ENCODE peak calls at places on chromosomes 11 and 22, in nine cellular contexts. A, R, Q, M, K, E, V, O and G are unnamed samples.

GRCh38 chr22:19822301-19823117 is 32.2 kb downstream of the GNB1L start:
- DNase-seq in A (no peak), R (peak), Q (peak), M (no peak), K (peak), E (no peak), V (no peak), O (no peak), G (no peak)

GRCh38 chr11:72221386-72221785 is 3.2 kb upstream of the INPPL1 start:
- DNase-seq in A (peak), R (no peak), Q (no peak), M (no peak), K (no peak), E (no peak), V (no peak), O (no peak), G (no peak)

GRCh38 chr11:83070878-83071640 is 638 bp downstream of the RAB30 start:
- DNase-seq in A (peak), R (peak), Q (peak), M (no peak), K (no peak), E (no peak), V (peak), O (peak), G (peak)

GRCh38 chr22:39144101-39144815 is 8.2 kb downstream of the CBX7 start:
- DNase-seq in A (peak), R (peak), Q (peak), M (no peak), K (peak), E (no peak), V (peak), O (peak), G (no peak)

GRCh38 chr22:34161724-34162123 is 241.4 kb upstream of the LARGE1 start:
- DNase-seq in A (no peak), R (no peak), Q (no peak), M (no peak), K (no peak), E (no peak), V (no peak), O (no peak), G (no peak)

GRCh38 chr11:35545604-35546003 is 20.2 kb upstream of the PAMR1 start:
- DNase-seq in A (no peak), R (no peak), Q (no peak), M (no peak), K (no peak), E (no peak), V (no peak), O (no peak), G (no peak)

GRCh38 chr11:10375280-10376048 is 70.6 kb downstream of the ADM start:
- DNase-seq in A (no peak), R (no peak), Q (no peak), M (no peak), K (no peak), E (no peak), V (no peak), O (no peak), G (no peak)

GRCh38 chr11:47007579-47007978 is 71.0 kb downstream of the CSTPP1 start:
- DNase-seq in A (no peak), R (no peak), Q (no peak), M (no peak), K (no peak), E (no peak), V (no peak), O (no peak), G (no peak)

GRCh38 chr11:64146036-64146943 is 19.6 kb downstream of the MACROD1 start:
- DNase-seq in A (peak), R (peak), Q (peak), M (peak), K (no peak), E (peak), V (peak), O (peak), G (peak)

GRCh38 chr22:47372596-47373385 is 610.3 kb downstream of the TBC1D22A start:
- DNase-seq in A (no peak), R (no peak), Q (no peak), M (no peak), K (peak), E (no peak), V (no peak), O (no peak), G (no peak)

GRCh38 chr11:73914284-73914683 is 36.5 kb upstream of the DNAJB13 start:
- DNase-seq in A (no peak), R (no peak), Q (no peak), M (no peak), K (no peak), E (no peak), V (no peak), O (no peak), G (no peak)

GRCh38 chr22:16774911-16775529 is 50.2 kb downstream of the XKR3 start:
- DNase-seq in A (no peak), R (no peak), Q (no peak), M (no peak), K (no peak), E (no peak), V (no peak), O (no peak), G (no peak)

GRCh38 chr11:45333506-45333971 is 47.4 kb upstream of the SYT13 start:
- DNase-seq in A (peak), R (peak), Q (peak), M (peak), K (no peak), E (no peak), V (peak), O (no peak), G (no peak)

GRCh38 chr11:125975634-125976033 is 29.8 kb downstream of the VSIG10L2 start:
- DNase-seq in A (no peak), R (no peak), Q (no peak), M (no peak), K (no peak), E (no peak), V (no peak), O (no peak), G (no peak)

GRCh38 chr11:77244277-77245014 is 57.0 kb downstream of the GDPD4 start:
- DNase-seq in A (no peak), R (no peak), Q (no peak), M (peak), K (no peak), E (no peak), V (no peak), O (no peak), G (no peak)

GRCh38 chr11:121112498-121113455 is 11.7 kb downstream of the TECTA start:
- DNase-seq in A (peak), R (peak), Q (peak), M (peak), K (peak), E (peak), V (peak), O (peak), G (peak)

GRCh38 chr22:42399315-42400271 is 32.6 kb downstream of the NFAM1 start:
- DNase-seq in A (no peak), R (peak), Q (peak), M (no peak), K (no peak), E (peak), V (peak), O (no peak), G (peak)

GRCh38 chr11:66371627-66372415 is at the start of gene SLC29A2:
- DNase-seq in A (peak), R (peak), Q (peak), M (peak), K (peak), E (no peak), V (peak), O (peak), G (no peak)

GRCh38 chr11:41989173-41989572 is 529.7 kb upstream of the LRRC4C start:
- DNase-seq in A (no peak), R (no peak), Q (no peak), M (no peak), K (no peak), E (no peak), V (no peak), O (no peak), G (no peak)

GRCh38 chr11:61004037-61004641 is 32.7 kb downstream of the CD6 start:
- DNase-seq in A (no peak), R (peak), Q (no peak), M (no peak), K (no peak), E (no peak), V (no peak), O (peak), G (no peak)

GRCh38 chr22:44584256-44584902 is 86.3 kb upstream of the RTL6 start:
- DNase-seq in A (no peak), R (no peak), Q (peak), M (no peak), K (no peak), E (no peak), V (no peak), O (no peak), G (peak)

GRCh38 chr22:27416553-27417427 is 384.8 kb downstream of the MN1 start:
- DNase-seq in A (no peak), R (peak), Q (no peak), M (peak), K (peak), E (no peak), V (no peak), O (no peak), G (no peak)

GRCh38 chr11:41784513-41785335 is 325.3 kb upstream of the LRRC4C start:
- DNase-seq in A (no peak), R (peak), Q (no peak), M (peak), K (no peak), E (no peak), V (peak), O (no peak), G (no peak)

GRCh38 chr22:17035246-17035645 is 27.2 kb upstream of the GAB4 start:
- DNase-seq in A (no peak), R (no peak), Q (no peak), M (no peak), K (no peak), E (no peak), V (no peak), O (no peak), G (peak)

GRCh38 chr11:1570896-1571759 is 943 bp downstream of the DUSP8 start:
- DNase-seq in A (peak), R (peak), Q (peak), M (no peak), K (peak), E (no peak), V (peak), O (no peak), G (peak)

GRCh38 chr11:32090774-32091370 is at the start of gene RCN1:
- DNase-seq in A (peak), R (peak), Q (peak), M (peak), K (peak), E (peak), V (peak), O (peak), G (peak)

GRCh38 chr22:38191746-38192474 is 9.9 kb upstream of the MAFF start:
- DNase-seq in A (no peak), R (peak), Q (no peak), M (no peak), K (no peak), E (no peak), V (peak), O (no peak), G (no peak)

GRCh38 chr11:79461144-79461543 is 20.3 kb upstream of the TENM4 start:
- DNase-seq in A (no peak), R (peak), Q (peak), M (no peak), K (no peak), E (peak), V (no peak), O (no peak), G (peak)

GRCh38 chr11:70497536-70498075 is 99.3 kb downstream of the CTTN start:
- DNase-seq in A (no peak), R (no peak), Q (no peak), M (no peak), K (no peak), E (no peak), V (no peak), O (no peak), G (no peak)

GRCh38 chr22:39246217-39246616 is 1.4 kb upstream of the PDGFB start:
- DNase-seq in A (no peak), R (no peak), Q (no peak), M (no peak), K (no peak), E (no peak), V (no peak), O (no peak), G (no peak)

GRCh38 chr22:37187552-37187890 is 526 bp downstream of the C1QTNF6 start:
- DNase-seq in A (no peak), R (no peak), Q (no peak), M (peak), K (no peak), E (no peak), V (peak), O (no peak), G (peak)
- H3K4me3 ChIP-seq in A (no peak), R (peak), Q (peak), M (peak), K (no peak), E (peak), V (peak), O (peak), G (no peak)

DNA sequence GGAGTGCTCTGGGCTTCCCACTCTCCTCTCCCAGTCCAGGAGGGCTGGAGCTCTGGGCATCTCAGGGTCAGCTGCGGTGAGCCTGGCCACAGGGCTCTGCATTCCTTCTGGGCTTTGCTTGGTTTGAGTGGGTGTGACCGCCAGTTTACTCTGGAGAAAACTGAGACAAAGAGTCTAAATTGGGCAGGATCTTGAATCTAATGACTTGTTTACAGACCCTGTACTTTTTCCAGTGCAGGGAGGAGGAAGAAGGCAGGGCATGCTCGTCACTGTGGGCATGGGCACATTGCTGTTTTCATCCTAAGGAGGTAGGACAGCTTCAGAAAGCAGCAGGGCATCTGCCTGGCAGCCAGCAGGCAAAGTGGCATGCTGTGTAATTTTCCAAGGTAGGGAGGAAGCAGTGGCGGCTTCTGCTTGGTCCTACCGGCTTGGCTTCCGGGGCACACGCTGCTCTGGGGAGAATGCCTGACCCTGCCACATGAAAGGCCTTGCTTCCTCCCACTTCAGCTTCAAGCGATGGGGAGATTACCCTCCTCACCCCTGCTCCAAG is 22.9 kb downstream of the FLI1 start:
- DNase-seq in A (no peak), R (no peak), Q (no peak), M (no peak), K (no peak), E (no peak), V (no peak), O (peak), G (no peak)
- H3K27ac ChIP-seq in A (peak), R (peak), Q (peak), M (no peak), K (peak), E (peak), V (peak), O (peak), G (peak)

DNA sequence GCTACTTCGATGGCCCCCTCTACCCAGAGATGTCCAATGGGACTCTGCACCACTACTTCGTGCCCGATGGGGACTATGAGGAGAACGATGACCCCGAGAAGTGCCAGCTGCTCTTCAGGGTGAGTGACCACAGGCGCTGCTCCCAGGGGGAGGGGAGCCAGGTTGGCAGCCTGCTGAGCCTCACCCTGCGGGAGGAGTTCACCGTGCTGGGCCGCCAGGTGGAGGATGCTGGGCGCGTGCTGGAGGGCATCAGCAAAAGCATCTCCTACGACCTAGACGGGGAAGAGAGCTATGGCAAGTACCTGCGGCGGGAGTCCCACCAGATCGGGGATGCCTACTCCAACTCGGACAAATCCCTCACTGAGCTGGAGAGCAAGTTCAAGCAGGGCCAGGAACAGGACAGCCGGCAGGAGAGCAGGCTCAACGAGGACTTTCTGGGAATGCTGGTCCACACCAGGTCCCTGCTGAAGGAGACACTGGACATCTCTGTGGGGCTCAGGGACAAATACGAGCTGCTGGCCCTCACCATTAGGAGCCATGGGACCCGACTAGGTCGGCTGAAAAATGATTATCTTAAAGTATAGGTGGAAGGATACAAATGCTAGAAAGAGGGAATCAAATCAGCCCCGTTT is 783 bp downstream of the FIBIN start:
- DNase-seq in A (peak), R (no peak), Q (no peak), M (no peak), K (peak), E (peak), V (no peak), O (no peak), G (no peak)
- H3K4me3 ChIP-seq in A (no peak), R (peak), Q (peak), M (no peak), K (peak), E (peak), V (peak), O (no peak), G (peak)

GRCh38 chr22:23179381-23180294 is 671 bp upstream of the BCR start:
- DNase-seq in A (peak), R (peak), Q (no peak), M (no peak), K (peak), E (peak), V (peak), O (peak), G (peak)
- H3K27ac ChIP-seq in A (peak), R (peak), Q (peak), M (peak), K (peak), E (peak), V (no peak), O (peak), G (no peak)

DNA sequence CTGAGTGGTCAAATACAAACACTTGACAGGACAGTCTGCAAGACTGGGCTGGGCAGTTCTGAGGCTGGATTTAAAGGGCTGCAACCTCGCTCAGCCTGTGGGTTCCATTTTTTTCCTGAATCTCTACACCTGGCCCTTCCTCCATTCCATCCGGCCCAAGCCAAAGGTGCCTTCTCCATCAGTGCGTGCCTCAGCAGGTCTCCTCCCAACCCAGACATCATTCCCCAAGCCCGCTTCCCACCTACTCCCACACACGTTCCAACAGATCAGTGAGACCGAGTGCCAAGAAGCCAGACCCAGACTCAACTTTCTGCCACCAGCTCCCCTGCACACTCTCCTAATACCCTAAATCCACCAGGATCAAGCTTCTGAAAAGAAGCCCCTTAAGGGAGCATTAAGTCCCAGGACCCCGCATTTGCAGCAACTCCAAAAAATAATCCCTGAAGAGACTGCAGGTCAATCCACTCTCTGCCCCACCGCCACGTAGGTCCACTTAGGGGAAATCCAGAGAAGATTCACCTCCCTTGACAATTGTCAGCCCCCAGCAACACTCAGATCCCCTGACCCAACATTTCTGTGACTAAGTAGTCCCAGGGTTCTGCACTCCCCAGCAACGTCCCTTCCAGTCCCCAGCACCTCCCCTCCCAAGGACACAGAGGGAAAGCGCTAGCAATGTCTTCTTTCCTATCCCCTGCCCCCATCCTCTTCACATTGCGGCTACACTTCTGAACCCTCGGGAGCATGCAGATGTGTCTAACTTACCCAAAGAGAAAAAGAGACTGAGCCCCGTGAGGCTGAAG is 639 bp downstream of the SCN2B start:
- DNase-seq in A (no peak), R (no peak), Q (no peak), M (no peak), K (no peak), E (no peak), V (no peak), O (no peak), G (no peak)
- H3K4me3 ChIP-seq in A (no peak), R (peak), Q (peak), M (no peak), K (no peak), E (peak), V (peak), O (no peak), G (no peak)

DNA sequence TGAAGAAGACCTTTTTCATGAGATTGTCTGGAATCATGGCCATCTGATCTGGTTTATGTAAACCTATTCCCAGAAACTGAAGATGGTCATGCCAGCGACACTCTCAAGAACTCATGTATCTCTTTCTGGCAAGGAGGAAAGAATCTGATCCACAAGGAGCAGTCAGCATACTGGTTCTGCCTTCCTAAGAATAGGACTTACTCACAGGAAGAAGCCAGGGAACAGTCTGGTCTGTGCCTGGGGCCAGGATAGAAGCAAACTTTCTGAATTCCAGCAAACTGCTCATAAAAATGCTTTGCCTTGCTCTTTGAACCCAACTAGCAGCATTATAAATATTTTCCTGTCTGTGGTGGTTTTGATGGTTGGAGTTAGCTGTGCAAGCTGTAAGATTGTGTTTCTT is 628.1 kb upstream of the ANO5 start:
- DNase-seq in A (no peak), R (peak), Q (no peak), M (peak), K (no peak), E (no peak), V (peak), O (no peak), G (no peak)
- H3K27ac ChIP-seq in A (no peak), R (peak), Q (no peak), M (peak), K (no peak), E (no peak), V (no peak), O (no peak), G (no peak)

GRCh38 chr11:25211635-25212251 is 714.9 kb downstream of the LUZP2 start:
- DNase-seq in A (no peak), R (no peak), Q (no peak), M (no peak), K (no peak), E (no peak), V (no peak), O (no peak), G (no peak)

GRCh38 chr11:25200925-25201324 is 704.1 kb downstream of the LUZP2 start:
- DNase-seq in A (no peak), R (no peak), Q (no peak), M (no peak), K (no peak), E (no peak), V (no peak), O (no peak), G (no peak)

GRCh38 chr11:25206762-25207161 is 709.9 kb downstream of the LUZP2 start:
- DNase-seq in A (no peak), R (no peak), Q (no peak), M (no peak), K (no peak), E (no peak), V (no peak), O (no peak), G (no peak)
- H3K4me3 ChIP-seq in A (no peak), R (no peak), Q (no peak), M (no peak), K (no peak), E (no peak), V (no peak), O (no peak), G (no peak)